ENCODE peak calls at places on chromosomes 4 and X, in four cellular contexts. T, N, H and F are unnamed samples.

GRCh38 chr4:54100607-54101189 is 735 bp downstream of the GSX2 start:
- DNase-seq in H (no peak), N (no peak), T (no peak), F (peak; percentile 65)

GRCh38 chr4:158810487-158811215 is 41.8 kb downstream of the FNIP2 start:
- DNase-seq in H (no peak), T (peak; percentile 73), N (peak; percentile 90), F (peak; percentile 97)

GRCh38 chrX:9873952-9874351 is 87.7 kb downstream of the SHROOM2 start:
- DNase-seq in H (no peak), T (peak; percentile 63), N (no peak), F (peak; percentile 20)

GRCh38 chrX:130615941-130616340 is 214.2 kb downstream of the RBMX2 start:
- DNase-seq in H (no peak), N (no peak), T (no peak), F (no peak)

GRCh38 chr4:176001171-176002006 is 64.3 kb upstream of the WDR17 start:
- DNase-seq in T (peak; percentile 98), N (no peak), H (no peak), F (no peak)

GRCh38 chrX:87664381-87664780 is 146.8 kb downstream of the KLHL4 start:
- DNase-seq in N (no peak), T (no peak), H (no peak), F (no peak)

GRCh38 chr4:6095023-6095817 is 77.0 kb upstream of the C4orf50 start:
- DNase-seq in H (peak; percentile 41), N (no peak), T (no peak), F (peak; percentile 25)

GRCh38 chr4:103026868-103027267 is 7.4 kb upstream of the SLC9B1 start:
- DNase-seq in T (no peak), N (no peak), H (no peak), F (no peak)

GRCh38 chr4:153933851-153934688 is 145.2 kb upstream of the SFRP2 start:
- DNase-seq in T (no peak), H (no peak), N (peak; percentile 49), F (no peak)

GRCh38 chrX:53073115-53073581 is 9.0 kb upstream of the TSPYL2 start:
- DNase-seq in N (no peak), T (peak; percentile 68), H (peak; percentile 38), F (no peak)

GRCh38 chrX:103356023-103356798 is at the start of gene TCEAL9:
- DNase-seq in H (no peak), T (peak; percentile 48), N (peak; percentile 77), F (peak; percentile 69)

GRCh38 chr4:14247767-14248166 is 620.2 kb upstream of the BOD1L1 start:
- DNase-seq in T (no peak), H (no peak), N (no peak), F (no peak)

GRCh38 chr4:5968246-5968645 is 50.0 kb downstream of the C4orf50 start:
- DNase-seq in T (no peak), H (peak; percentile 48), N (no peak), F (no peak)

GRCh38 chr4:188987011-188987410 is 847.8 kb downstream of the TRIML1 start:
- DNase-seq in N (no peak), H (no peak), T (no peak), F (no peak)

GRCh38 chr4:45621926-45622325 is 501.9 kb downstream of the GABRG1 start:
- DNase-seq in T (no peak), H (no peak), N (no peak), F (no peak)

GRCh38 chrX:29274517-29274916 is 687.3 kb downstream of the IL1RAPL1 start:
- DNase-seq in H (no peak), T (no peak), N (no peak), F (no peak)

GRCh38 chr4:170775851-170776250 is 686.1 kb upstream of the AADAT start:
- DNase-seq in H (no peak), N (no peak), T (no peak), F (no peak)

GRCh38 chr4:187059031-187059430 is 335.4 kb upstream of the FAT1 start:
- DNase-seq in N (no peak), H (no peak), T (no peak), F (no peak)

GRCh38 chr4:42646013-42646784 is 10.7 kb downstream of the ATP8A1 start:
- DNase-seq in N (no peak), T (no peak), H (no peak), F (no peak)

GRCh38 chrX:142036111-142036510 is 132.4 kb downstream of the MAGEC1 start:
- DNase-seq in N (no peak), H (no peak), T (no peak), F (no peak)

GRCh38 chr4:188387134-188387791 is 248.0 kb downstream of the TRIML1 start:
- DNase-seq in N (no peak), H (no peak), T (no peak), F (no peak)

GRCh38 chrX:28920141-28920540 is 332.9 kb downstream of the IL1RAPL1 start:
- DNase-seq in N (no peak), H (no peak), T (peak; percentile 20), F (no peak)

GRCh38 chr4:87819281-87819919 is 13.4 kb upstream of the MEPE start:
- DNase-seq in N (no peak), T (peak; percentile 8), H (no peak), F (peak; percentile 1)

GRCh38 chr4:170047774-170048354 is 21.7 kb upstream of the MFAP3L start:
- DNase-seq in N (no peak), H (peak; percentile 84), T (peak; percentile 70), F (no peak)

GRCh38 chrX:114580336-114580735 is 3.5 kb upstream of the HTR2C start:
- DNase-seq in H (no peak), T (peak; percentile 32), N (no peak), F (no peak)

GRCh38 chr4:52914051-52914605 is 52.0 kb downstream of the RASL11B start:
- DNase-seq in N (no peak), T (no peak), H (no peak), F (peak; percentile 85)

GRCh38 chr4:184215709-184216328 is 1.9 kb downstream of the ENPP6 start:
- DNase-seq in T (no peak), H (no peak), N (no peak), F (no peak)

GRCh38 chrX:40449956-40450701 is 130.6 kb upstream of the ATP6AP2 start:
- DNase-seq in T (no peak), H (no peak), N (no peak), F (no peak)

GRCh38 chrX:65406532-65406931 is 128.1 kb downstream of the LAS1L start:
- DNase-seq in H (no peak), N (no peak), T (peak; percentile 42), F (peak; percentile 4)

GRCh38 chrX:96979766-96980165 is 96.1 kb downstream of the RPA4 start:
- DNase-seq in T (no peak), N (no peak), H (no peak), F (no peak)

GRCh38 chrX:750812-751211 is 120.2 kb downstream of the SHOX start:
- DNase-seq in N (no peak), H (peak; percentile 6), T (no peak), F (no peak)

GRCh38 chr4:7892212-7893019 is 47.2 kb downstream of the AFAP1 start:
- DNase-seq in N (no peak), T (no peak), H (no peak), F (no peak)

GRCh38 chr4:68368566-68369473 is 18.9 kb upstream of the YTHDC1 start:
- DNase-seq in H (no peak), N (no peak), T (no peak), F (peak; percentile 16)

GRCh38 chr4:68365068-68365467 is 15.2 kb upstream of the YTHDC1 start:
- DNase-seq in H (no peak), T (no peak), N (no peak), F (no peak)

GRCh38 chr4:68367835-68368234 is 17.9 kb upstream of the YTHDC1 start:
- DNase-seq in T (no peak), H (no peak), N (no peak), F (no peak)

GRCh38 chr4:68369474-68369805 is 19.6 kb upstream of the YTHDC1 start:
- DNase-seq in N (no peak), T (no peak), H (no peak), F (peak; percentile 25)

GRCh38 chr4:68366600-68366999 is 16.7 kb upstream of the YTHDC1 start:
- DNase-seq in H (no peak), N (no peak), T (no peak), F (no peak)
- H3K4me3 ChIP-seq in H (no peak overlapping the region), N (no peak overlapping the region), T (no peak overlapping the region), F (no peak overlapping the region)

GRCh38 chr4:146649232-146649631 is 10.5 kb downstream of the POU4F2 start:
- DNase-seq in N (no peak), H (no peak), T (no peak), F (no peak)

GRCh38 chr4:146650034-146650433 is 11.3 kb downstream of the POU4F2 start:
- DNase-seq in H (no peak), T (no peak), N (no peak), F (no peak)

GRCh38 chr4:146654976-146655761 is 16.5 kb downstream of the POU4F2 start:
- DNase-seq in N (no peak), T (peak; percentile 56), H (no peak), F (peak; percentile 5)

GRCh38 chr4:146654648-146654975 is 15.9 kb downstream of the POU4F2 start:
- DNase-seq in T (no peak), H (no peak), N (no peak), F (no peak)
- H3K27me3 ChIP-seq in T (peaks cover 46% of the 10 kb centered on the region), H (peaks cover 78% of the 10 kb centered on the region), N (peaks cover 3% of the 10 kb centered on the region), F (no peaks in the 10 kb centered on the region)

DNA sequence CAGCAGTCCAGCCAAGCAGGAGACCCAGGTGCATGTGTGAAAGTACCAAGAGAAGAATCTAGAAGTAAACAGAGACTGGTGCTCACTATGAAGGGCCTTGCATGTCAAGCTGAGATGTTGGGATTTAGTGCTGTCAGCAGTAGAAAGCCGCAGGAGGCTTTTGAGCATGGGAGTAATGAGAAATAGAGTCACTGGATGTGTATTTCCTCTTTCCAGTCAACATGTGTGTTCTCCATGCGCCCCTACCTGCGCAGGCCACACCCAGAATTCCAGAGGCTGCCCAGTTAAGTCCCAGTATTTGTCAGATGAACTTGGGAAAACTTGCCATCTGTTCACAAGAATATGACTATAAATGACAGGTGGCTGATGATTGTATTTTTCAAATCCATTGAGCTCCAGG is 4.5 kb upstream of the MAMLD1 start:
- DNase-seq in H (no peak), N (no peak), T (no peak), F (no peak)
- H3K4me3 ChIP-seq in H (no peak overlapping the region), N (no peak overlapping the region), T (no peak overlapping the region), F (no peak overlapping the region)

DNA sequence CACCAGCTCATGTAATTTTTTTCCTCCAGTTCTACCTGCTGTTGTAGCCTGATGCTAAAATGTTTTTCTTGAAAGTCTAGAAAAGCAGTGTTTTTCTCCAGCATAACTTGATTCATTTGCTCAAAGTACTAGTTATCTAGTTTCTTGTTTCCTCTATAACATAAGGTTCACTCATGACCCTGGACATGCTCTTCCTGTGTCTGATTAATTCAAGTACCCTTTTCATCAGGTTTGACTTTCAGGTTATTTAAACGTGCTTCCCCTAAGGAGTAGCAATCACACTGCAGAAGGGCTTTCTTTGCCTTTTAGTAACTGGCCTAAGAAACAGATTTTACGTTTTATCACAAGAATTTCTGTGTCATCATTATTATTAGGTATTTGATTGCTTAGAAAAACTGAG is 66.8 kb upstream of the EGFL6 start:
- DNase-seq in H (no peak), T (no peak), N (no peak), F (no peak)
- H3K27me3 ChIP-seq in H (no peaks in the 10 kb centered on the region), T (no peaks in the 10 kb centered on the region), N (no peaks in the 10 kb centered on the region), F (no peaks in the 10 kb centered on the region)

GRCh38 chr4:57109530-57109846 is 697 bp downstream of the IGFBP7 start:
- DNase-seq in H (no peak), N (peak; percentile 58), T (no peak), F (no peak)
- H3K4me3 ChIP-seq in H (peak overlapping the region; percentile 70), N (peak overlapping the region; percentile 79), T (no peak overlapping the region), F (peak overlapping the region; percentile 66)

GRCh38 chrX:15399901-15400500 is 15.8 kb upstream of the VEGFD start:
- DNase-seq in H (no peak), N (no peak), T (no peak), F (no peak)
- H3K27me3 ChIP-seq in H (no peaks in the 10 kb centered on the region), N (no peaks in the 10 kb centered on the region), T (no peaks in the 10 kb centered on the region), F (no peaks in the 10 kb centered on the region)